ENCODE peak calls at places on chromosomes 4 and X, in four cellular contexts. L is K562, U is H1, Z is HepG2. I is an unnamed sample.

GRCh38 chr4:39961311-39961877 is 16.3 kb downstream of the PDS5A start:
- DNase-seq in Z (no peak), U (no peak), L (no peak), I (peak; percentile 5)

GRCh38 chrX:68504237-68504636 is 5.4 kb downstream of the YIPF6 start:
- DNase-seq in Z (no peak), U (no peak), L (peak; percentile 17), I (no peak)

GRCh38 chr4:47528651-47529050 is 43.6 kb downstream of the ATP10D start:
- DNase-seq in Z (no peak), U (no peak), L (no peak), I (no peak)

GRCh38 chr4:4417886-4418285 is 31.0 kb downstream of the NSG1 start:
- DNase-seq in L (no peak), Z (no peak), U (no peak), I (no peak)

GRCh38 chr4:124501579-124501978 is 211.0 kb downstream of the ANKRD50 start:
- DNase-seq in U (no peak), Z (no peak), L (no peak), I (no peak)

GRCh38 chrX:97006167-97006566 is 122.5 kb downstream of the RPA4 start:
- DNase-seq in Z (no peak), L (no peak), U (no peak), I (no peak)

GRCh38 chr4:37603070-37603468 is 83.1 kb downstream of the RELL1 start:
- DNase-seq in Z (peak; percentile 55), U (peak; percentile 60), L (peak; percentile 76), I (peak; percentile 91)

GRCh38 chr4:55143858-55144257 is 18.5 kb upstream of the KDR start:
- DNase-seq in Z (no peak), U (no peak), L (no peak), I (no peak)

GRCh38 chrX:72120798-72121197 is 10.9 kb downstream of the RTL5 start:
- DNase-seq in Z (no peak), L (no peak), U (no peak), I (no peak)

GRCh38 chr4:177016541-177017141 is 223.9 kb upstream of the VEGFC start:
- DNase-seq in U (no peak), Z (no peak), L (no peak), I (no peak)

GRCh38 chr4:108215055-108215454 is 46.3 kb upstream of the LEF1 start:
- DNase-seq in L (no peak), Z (peak; percentile 9), U (no peak), I (no peak)

GRCh38 chrX:129728061-129728460 is 10.7 kb upstream of the XPNPEP2 start:
- DNase-seq in L (no peak), Z (no peak), U (no peak), I (no peak)

GRCh38 chrX:45888518-45888917 is 656.7 kb downstream of the ZNF674 start:
- DNase-seq in U (no peak), Z (no peak), L (no peak), I (no peak)

GRCh38 chr4:144894525-144894924 is 203.5 kb downstream of the ANAPC10 start:
- DNase-seq in U (no peak), L (no peak), Z (no peak), I (no peak)
- TF ChIP-seq JUN in U (no peak), L (no peak), Z (no peak), I (no peak)

DNA sequence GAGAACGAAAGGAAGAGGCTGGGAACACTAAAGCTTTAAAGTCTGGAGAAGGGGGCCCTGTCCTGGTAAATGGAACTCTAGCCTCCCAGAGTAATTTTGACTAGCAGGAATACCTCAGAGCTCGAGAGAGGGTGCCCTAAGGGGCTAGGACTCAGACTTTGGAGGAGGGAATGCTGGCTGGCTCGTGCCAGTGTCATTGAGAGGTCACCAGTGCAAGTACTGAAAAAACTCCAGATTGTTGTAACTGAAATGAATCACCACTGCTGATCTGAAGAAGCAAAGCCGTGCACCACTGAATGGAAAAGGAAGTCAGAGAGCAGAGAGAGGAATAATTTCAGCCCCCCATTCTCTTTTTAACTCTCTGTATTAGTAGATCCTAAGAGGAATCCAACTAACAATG is 690.2 kb downstream of the FAT4 start:
- DNase-seq in L (no peak), U (no peak), Z (no peak), I (no peak)
- TF ChIP-seq SP1 in L (no peak), U (no peak), Z (no peak), I (no peak)

DNA sequence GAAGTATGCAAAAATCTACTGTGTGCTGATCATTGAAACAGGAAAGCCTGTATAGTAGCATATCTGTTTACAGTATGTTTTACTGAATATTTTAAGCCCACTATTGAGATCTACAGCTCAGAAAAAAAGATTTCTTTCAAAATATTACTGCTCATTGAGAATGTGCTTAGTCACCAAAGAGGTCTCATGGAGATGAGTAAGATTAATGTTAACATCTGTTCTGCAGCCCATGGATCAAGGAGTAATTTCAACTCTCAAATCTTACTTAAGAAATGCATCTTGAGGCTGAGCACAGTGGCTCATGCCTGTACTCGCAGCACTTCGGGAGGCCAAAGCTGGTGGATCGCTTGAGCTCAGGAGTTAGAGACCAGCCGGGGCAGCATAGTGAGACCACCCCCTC is 3.3 kb downstream of the RNF4 start:
- DNase-seq in L (no peak), U (no peak), Z (no peak), I (no peak)
- TF ChIP-seq JUN in L (no peak), U (no peak), Z (no peak), I (no peak)

GRCh38 chr4:151052785-151053184 is 37.7 kb upstream of the LRBA start:
- DNase-seq in U (no peak), L (no peak), Z (no peak), I (no peak)

DNA sequence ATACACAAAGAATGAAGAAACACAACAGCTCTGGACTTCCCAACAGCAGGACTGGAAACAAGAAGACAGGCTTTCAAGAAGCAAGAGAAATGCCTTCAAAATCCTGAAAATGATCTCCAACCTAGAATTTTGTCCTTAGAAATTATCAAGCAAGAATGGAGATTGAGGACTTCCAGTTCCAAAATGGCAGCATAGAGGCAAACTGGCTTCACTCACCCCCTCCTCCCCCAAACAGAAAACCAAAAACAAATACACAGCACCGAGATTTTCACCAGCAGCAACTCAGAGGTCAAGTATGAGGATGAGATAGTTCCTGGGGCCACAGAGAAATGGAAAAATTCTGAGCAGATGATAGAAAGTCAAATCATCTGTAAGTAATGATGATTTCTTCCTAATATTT is 40.5 kb upstream of the LRBA start:
- DNase-seq in U (no peak), L (no peak), Z (no peak), I (no peak)
- TF ChIP-seq SP1 in U (no peak), L (no peak), Z (no peak), I (no peak)

GRCh38 chr4:26856906-26857277 is 3.7 kb upstream of the STIM2 start:
- DNase-seq in Z (no peak), U (no peak), L (no peak), I (no peak)
- TF ChIP-seq JUN in Z (no peak), U (no peak), L (no peak), I (no peak)